ENCODE peak calls at places on chromosomes 11 and 22, in four cellular contexts. D is H9, P is K562, J is SK-N-SH. F is an unnamed sample. For H4K20me1, the result is how much of the 10 kb centered on the place peaks cover.

GRCh38 chr11:128553662-128554392 is 33.5 kb downstream of the ETS1 start:
- DNase-seq in J (no peak), D (no peak), P (no peak), F (peak)

GRCh38 chr11:75386912-75387311 is 12.4 kb upstream of the RPS3 start:
- DNase-seq in J (no peak), D (peak), P (no peak), F (no peak)

GRCh38 chr22:42644422-42645340 is 4.3 kb upstream of the ATP5MGL start:
- DNase-seq in J (no peak), P (no peak), D (peak), F (no peak)

GRCh38 chr11:47052576-47052975 is 116.0 kb downstream of the CSTPP1 start:
- DNase-seq in D (no peak), J (no peak), P (no peak), F (no peak)

GRCh38 chr11:118691926-118692830 is 12.7 kb upstream of the TREH start:
- DNase-seq in D (no peak), J (no peak), P (no peak), F (no peak)

GRCh38 chr11:78414321-78415051 is 3.1 kb downstream of the GAB2 start:
- DNase-seq in J (peak), D (no peak), P (peak), F (peak)

GRCh38 chr11:104127828-104128227 is 36.1 kb downstream of the PDGFD start:
- DNase-seq in D (no peak), P (no peak), J (no peak), F (no peak)

GRCh38 chr11:2799881-2800654 is 85.5 kb downstream of the CDKN1C start:
- DNase-seq in J (no peak), P (peak), D (peak), F (no peak)

GRCh38 chr22:46457502-46458488 is 79.6 kb downstream of the CELSR1 start:
- DNase-seq in J (peak), P (no peak), D (no peak), F (no peak)

GRCh38 chr11:87398913-87399312 is 361.2 kb downstream of the TMEM135 start:
- DNase-seq in D (no peak), P (no peak), J (no peak), F (no peak)

GRCh38 chr11:96393753-96394348 is 4.0 kb downstream of the JRKL start:
- DNase-seq in J (peak), D (no peak), P (peak), F (peak)

GRCh38 chr22:43743929-43744643 is 68.0 kb downstream of the EFCAB6 start:
- DNase-seq in P (no peak), D (no peak), J (no peak), F (no peak)

GRCh38 chr22:23197836-23198235 is 17.5 kb downstream of the BCR start:
- DNase-seq in D (no peak), P (no peak), J (no peak), F (no peak)

GRCh38 chr11:134819026-134819425 is 407.0 kb upstream of the B3GAT1 start:
- DNase-seq in P (no peak), J (no peak), D (peak), F (no peak)

GRCh38 chr11:31499576-31500178 is 9.7 kb downstream of the IMMP1L start:
- DNase-seq in P (no peak), D (no peak), J (no peak), F (no peak)

GRCh38 chr11:129278586-129279319 is 86.6 kb upstream of the ARHGAP32 start:
- DNase-seq in P (no peak), D (no peak), J (peak), F (no peak)

GRCh38 chr22:41382098-41382578 is 396 bp downstream of the TEF start:
- DNase-seq in D (no peak), J (peak), P (peak), F (peak)

GRCh38 chr11:57340228-57340627 is 2.1 kb downstream of the P2RX3 start:
- DNase-seq in D (peak), P (peak), J (peak), F (peak)

GRCh38 chr22:26589845-26590524 is at the start of gene TPST2:
- DNase-seq in D (peak), P (peak), J (peak), F (peak)

GRCh38 chr11:133905677-133906156 is 51.1 kb downstream of the IGSF9B start:
- DNase-seq in D (no peak), J (no peak), P (no peak), F (no peak)

GRCh38 chr11:102144357-102145342 is 34.4 kb downstream of the YAP1 start:
- DNase-seq in J (no peak), D (no peak), P (no peak), F (no peak)

GRCh38 chr22:22773979-22774738 is 113.5 kb upstream of the IGLL5 start:
- DNase-seq in J (no peak), P (no peak), D (no peak), F (peak)

GRCh38 chr11:94130589-94131362 is 2.1 kb downstream of the PANX1 start:
- DNase-seq in P (no peak), D (no peak), J (no peak), F (peak)

DNA sequence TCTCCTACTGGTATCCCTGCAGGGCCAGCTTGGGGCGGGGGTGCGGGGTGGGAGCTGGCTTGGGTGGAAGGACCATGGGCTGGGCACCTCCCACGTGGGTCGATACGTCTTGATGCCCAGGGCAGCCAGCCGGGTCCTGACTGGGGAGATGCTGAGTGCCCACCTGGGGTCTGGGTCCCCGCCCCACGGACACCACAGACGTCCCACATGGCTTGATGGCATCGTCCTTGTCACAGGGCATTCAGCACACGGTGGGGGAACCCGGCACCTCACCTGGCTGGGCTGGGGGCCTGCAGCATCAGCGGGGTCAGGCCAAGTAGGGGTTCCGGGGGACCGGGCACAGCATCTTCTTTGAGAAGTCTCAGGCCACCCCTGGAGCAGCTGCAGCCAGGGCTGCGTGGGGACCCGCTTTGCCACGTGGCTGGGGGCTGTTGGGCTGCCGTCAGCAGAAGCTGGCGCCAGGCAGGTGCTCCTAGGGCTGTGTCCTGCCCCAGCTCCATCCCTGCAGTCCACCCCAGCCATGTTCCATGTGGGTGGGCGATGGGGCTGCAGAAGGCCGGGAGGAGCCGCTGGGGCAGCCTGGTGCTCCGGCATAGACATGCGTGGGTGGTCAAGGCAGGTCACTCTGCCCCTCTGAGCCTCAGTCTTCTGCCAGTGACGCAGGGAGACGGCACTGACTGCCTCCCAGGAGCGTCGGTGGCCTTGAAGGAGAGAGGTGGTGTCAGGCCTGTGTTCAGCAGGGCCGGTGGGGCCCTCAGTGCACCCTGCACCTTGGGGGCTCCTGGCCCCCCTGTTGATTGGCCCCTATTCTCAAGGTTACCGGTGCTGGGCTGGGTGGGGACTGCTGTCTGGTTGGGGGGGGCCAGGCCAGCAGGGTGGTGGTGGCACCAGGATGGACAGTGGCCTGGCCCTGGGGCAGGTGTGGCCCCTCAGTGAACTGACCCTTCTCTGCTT is 8.4 kb downstream of the SELENOO start:
- DNase-seq in D (no peak), J (no peak), P (no peak), F (no peak)
- H4K20me1 ChIP-seq in D (under half), J (under half), P (under half), F (under half)

DNA sequence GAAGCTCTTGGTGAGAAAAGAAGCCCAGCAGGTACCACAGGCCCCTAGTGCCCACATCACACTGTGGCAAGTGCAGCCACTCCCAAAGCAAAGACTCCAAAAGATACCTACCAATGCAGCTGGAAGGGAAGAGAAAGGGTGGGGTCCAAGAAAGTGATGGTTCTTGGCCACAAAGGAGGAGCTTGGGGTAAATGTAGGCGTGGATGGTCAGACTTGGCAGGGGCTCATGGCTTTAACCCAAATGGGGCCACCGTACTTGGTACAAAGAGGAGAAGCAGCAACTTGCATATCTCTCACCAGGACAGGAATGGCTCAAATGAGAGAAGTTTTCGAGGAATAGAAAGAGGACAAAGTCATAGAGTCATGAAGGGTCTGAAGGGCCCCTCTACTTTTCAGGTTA is 4.8 kb downstream of the MAP3K11 start:
- DNase-seq in D (no peak), J (no peak), P (no peak), F (no peak)
- H4K20me1 ChIP-seq in D (under half), J (under half), P (under half), F (under half)

GRCh38 chr11:73124796-73125195 is 17.3 kb downstream of the FCHSD2 start:
- DNase-seq in J (no peak), D (no peak), P (no peak), F (no peak)
- H4K20me1 ChIP-seq in J (under half), D (under half), P (under half), F (under half)

DNA sequence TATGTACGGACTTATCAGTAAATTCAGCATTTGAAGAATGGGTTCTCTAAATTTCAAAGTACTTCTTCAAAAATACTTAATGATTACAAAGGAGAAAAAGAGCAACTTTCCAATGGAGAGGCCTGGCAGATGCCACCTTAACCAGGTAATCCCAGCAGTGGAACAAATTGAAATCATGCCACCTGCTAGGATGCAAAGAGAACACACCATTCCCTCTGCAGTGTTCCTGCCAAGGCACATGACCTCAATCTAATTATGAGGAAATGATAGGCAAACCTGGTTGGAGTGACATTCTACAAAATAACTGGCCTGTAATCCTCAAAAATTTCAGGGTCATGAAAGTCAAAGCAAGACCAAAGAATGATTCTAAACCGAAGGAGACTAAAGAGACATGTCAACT is 21.5 kb downstream of the TNRC6B start:
- DNase-seq in J (no peak), P (no peak), D (no peak), F (no peak)
- H4K20me1 ChIP-seq in J (half or more), P (under half), D (under half), F (under half)

GRCh38 chr22:19897726-19898515 is 43.2 kb upstream of the GNB1L start:
- DNase-seq in D (no peak), J (no peak), P (no peak), F (no peak)

GRCh38 chr22:19901577-19902244 is 39.9 kb upstream of the COMT start:
- DNase-seq in D (no peak), J (no peak), P (no peak), F (no peak)

GRCh38 chr22:19896665-19897355 is 42.1 kb upstream of the GNB1L start:
- DNase-seq in P (no peak), D (no peak), J (peak), F (no peak)

GRCh38 chr22:19900707-19901436 is 40.7 kb upstream of the COMT start:
- DNase-seq in J (no peak), D (no peak), P (no peak), F (no peak)

GRCh38 chr22:19898831-19899567 is 42.6 kb upstream of the COMT start:
- DNase-seq in J (no peak), D (no peak), P (no peak), F (no peak)
- H4K20me1 ChIP-seq in J (under half), D (under half), P (under half), F (under half)